ENCODE peak calls at places on chromosomes 2 and 18, in six cellular contexts. D is cardiac muscle cell, W is SJSA1, E is fibroblast of lung, L is pancreas, K is stomach. X is an unnamed sample.

GRCh38 chr2:24132543-24132942 is 9.3 kb downstream of the FAM228B start:
- DNase-seq in D (no peak), W (no peak), E (no peak), L (no peak), K (no peak), X (no peak)

GRCh38 chr2:224038049-224038829 is 847 bp downstream of the SERPINE2 start:
- DNase-seq in D (peak), W (peak), E (peak), L (peak), K (no peak), X (peak)

GRCh38 chr2:237440819-237441281 is 26.9 kb upstream of the COL6A3 start:
- DNase-seq in D (no peak), W (no peak), E (peak), L (no peak), K (no peak), X (no peak)

GRCh38 chr2:214774108-214774507 is 35.4 kb downstream of the BARD1 start:
- DNase-seq in D (no peak), W (no peak), E (peak), L (no peak), K (no peak), X (no peak)

GRCh38 chr2:24749069-24749691 is 44.0 kb downstream of the PTRHD1 start:
- DNase-seq in D (peak), W (no peak), E (no peak), L (no peak), K (no peak), X (no peak)

GRCh38 chr2:237222178-237222577 is 136.5 kb downstream of the COPS8 start:
- DNase-seq in D (no peak), W (peak), E (peak), L (no peak), K (no peak), X (no peak)

GRCh38 chr2:103785432-103785831 is 1023.6 kb downstream of the TMEM182 start:
- DNase-seq in D (no peak), W (no peak), E (no peak), L (no peak), K (no peak), X (no peak)

GRCh38 chr2:88187038-88187676 is 17.0 kb downstream of the THNSL2 start:
- DNase-seq in D (peak), W (no peak), E (peak), L (peak), K (peak), X (peak)

GRCh38 chr2:16281451-16282330 is 341.3 kb downstream of the MYCN start:
- DNase-seq in D (peak), W (no peak), E (no peak), L (peak), K (peak), X (no peak)

GRCh38 chr2:100902833-100903405 is 83.0 kb downstream of the NPAS2 start:
- DNase-seq in D (no peak), W (peak), E (peak), L (no peak), K (no peak), X (no peak)

GRCh38 chr18:63604791-63605567 is 17.8 kb downstream of the SERPINB13 start:
- DNase-seq in D (no peak), W (no peak), E (no peak), L (no peak), K (no peak), X (no peak)

GRCh38 chr2:232328038-232328435 is 50.5 kb upstream of the ALPP start:
- DNase-seq in D (no peak), W (peak), E (no peak), L (no peak), K (no peak), X (no peak)

GRCh38 chr2:144351687-144352086 is 168.2 kb downstream of the ZEB2 start:
- DNase-seq in D (no peak), W (peak), E (no peak), L (no peak), K (no peak), X (no peak)

GRCh38 chr18:47990981-47991380 is 60.5 kb upstream of the SMAD2 start:
- DNase-seq in D (no peak), W (no peak), E (no peak), L (no peak), K (no peak), X (no peak)

GRCh38 chr2:122117371-122117770 is 361.9 kb downstream of the TSN start:
- DNase-seq in D (no peak), W (no peak), E (no peak), L (no peak), K (no peak), X (no peak)

GRCh38 chr2:149169653-149170052 is 131.2 kb downstream of the LYPD6B start:
- DNase-seq in D (no peak), W (no peak), E (no peak), L (peak), K (peak), X (no peak)

GRCh38 chr2:181741756-181742155 is 61.4 kb upstream of the NEUROD1 start:
- DNase-seq in D (no peak), W (no peak), E (peak), L (no peak), K (no peak), X (no peak)

GRCh38 chr2:181680055-181680936 is at the start of gene NEUROD1:
- DNase-seq in D (no peak), W (no peak), E (peak), L (no peak), K (no peak), X (no peak)

GRCh38 chr2:21819475-21819874 is 695.7 kb downstream of the TDRD15 start:
- DNase-seq in D (no peak), W (no peak), E (peak), L (no peak), K (no peak), X (no peak)

GRCh38 chr18:70044626-70045025 is 97.0 kb upstream of the CD226 start:
- DNase-seq in D (no peak), W (peak), E (peak), L (no peak), K (no peak), X (no peak)

GRCh38 chr2:51990684-51991083 is 958.8 kb upstream of the NRXN1 start:
- DNase-seq in D (peak), W (no peak), E (no peak), L (no peak), K (no peak), X (no peak)

GRCh38 chr2:7053650-7054262 is 136.5 kb downstream of the RNF144A start:
- DNase-seq in D (no peak), W (no peak), E (no peak), L (peak), K (no peak), X (peak)

GRCh38 chr2:15154289-15154688 is 406.8 kb downstream of the NBAS start:
- DNase-seq in D (no peak), W (no peak), E (no peak), L (no peak), K (no peak), X (no peak)

GRCh38 chr18:62245699-62246098 is 58.6 kb downstream of the RELCH start:
- DNase-seq in D (no peak), W (no peak), E (no peak), L (no peak), K (no peak), X (no peak)

GRCh38 chr2:171158036-171158789 is 2.5 kb downstream of the TLK1 start:
- DNase-seq in D (no peak), W (no peak), E (no peak), L (no peak), K (no peak), X (no peak)

GRCh38 chr2:171160119-171160629 is 519 bp downstream of the TLK1 start:
- DNase-seq in D (peak), W (peak), E (peak), L (peak), K (peak), X (peak)

GRCh38 chr2:171158790-171159325 is 1.8 kb downstream of the TLK1 start:
- DNase-seq in D (no peak), W (no peak), E (no peak), L (no peak), K (no peak), X (no peak)

GRCh38 chr2:171160630-171161424 is at the start of gene TLK1:
- DNase-seq in D (peak), W (peak), E (peak), L (peak), K (peak), X (peak)

GRCh38 chr2:171159326-171160118 is 1.2 kb downstream of the TLK1 start:
- DNase-seq in D (peak), W (peak), E (peak), L (peak), K (peak), X (peak)
- H3K27ac ChIP-seq in D (peak), W (peak), E (peak), L (peak), K (peak), X (peak)

GRCh38 chr2:42858140-42859005 is 66.0 kb upstream of the HAAO start:
- DNase-seq in D (no peak), W (no peak), E (no peak), L (no peak), K (no peak), X (no peak)
- H3K27ac ChIP-seq in D (no peak), W (no peak), E (no peak), L (no peak), K (no peak), X (no peak)

GRCh38 chr2:239724194-239724849 is 300.8 kb downstream of the NDUFA10 start:
- DNase-seq in D (no peak), W (peak), E (no peak), L (no peak), K (peak), X (peak)
- H3K27ac ChIP-seq in D (no peak), W (no peak), E (no peak), L (no peak), K (no peak), X (no peak)

DNA sequence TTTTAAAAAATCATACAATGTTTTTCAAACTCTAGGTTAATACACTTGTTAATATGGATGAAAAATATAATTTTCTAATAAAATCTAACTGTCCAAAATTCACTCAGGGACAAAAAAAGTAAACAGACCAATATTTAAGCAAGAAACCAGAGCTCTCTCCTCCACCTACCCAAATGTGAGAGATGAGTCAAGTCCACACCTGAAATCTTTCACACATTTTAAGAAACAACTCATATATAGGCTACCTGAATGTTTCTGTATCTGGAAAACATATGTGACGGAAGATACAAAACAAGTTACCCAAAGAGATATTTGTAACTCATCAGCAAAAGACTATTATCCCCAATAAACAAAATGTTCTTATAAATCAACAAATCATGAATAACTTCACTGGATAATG is 20.2 kb downstream of the ZNF516 start:
- DNase-seq in D (no peak), W (no peak), E (no peak), L (no peak), K (no peak), X (no peak)
- H3K27ac ChIP-seq in D (no peak), W (peak), E (no peak), L (no peak), K (no peak), X (no peak)

GRCh38 chr18:10050956-10051355 is 137.1 kb downstream of the VAPA start:
- DNase-seq in D (no peak), W (no peak), E (peak), L (no peak), K (no peak), X (no peak)
- H3K27ac ChIP-seq in D (no peak), W (no peak), E (no peak), L (no peak), K (peak), X (peak)

GRCh38 chr2:168085801-168086361 is 161.5 kb downstream of the STK39 start:
- DNase-seq in D (no peak), W (no peak), E (no peak), L (no peak), K (no peak), X (no peak)
- H3K27ac ChIP-seq in D (no peak), W (no peak), E (no peak), L (no peak), K (no peak), X (peak)

GRCh38 chr2:70122470-70122869 is 35.2 kb downstream of the PCBP1 start:
- DNase-seq in D (no peak), W (no peak), E (no peak), L (no peak), K (no peak), X (no peak)
- H3K27ac ChIP-seq in D (peak), W (no peak), E (no peak), L (peak), K (peak), X (no peak)

GRCh38 chr18:22848618-22849017 is 84.5 kb upstream of the RBBP8 start:
- DNase-seq in D (no peak), W (no peak), E (peak), L (no peak), K (no peak), X (no peak)
- H3K27ac ChIP-seq in D (no peak), W (no peak), E (no peak), L (no peak), K (no peak), X (no peak)

GRCh38 chr2:120434909-120435308 is 89.0 kb downstream of the INHBB start:
- DNase-seq in D (no peak), W (no peak), E (no peak), L (no peak), K (no peak), X (no peak)

GRCh38 chr2:120435671-120436459 is 89.9 kb downstream of the INHBB start:
- DNase-seq in D (no peak), W (no peak), E (no peak), L (no peak), K (no peak), X (no peak)

GRCh38 chr2:120433816-120434290 is 87.9 kb downstream of the INHBB start:
- DNase-seq in D (no peak), W (no peak), E (no peak), L (no peak), K (no peak), X (no peak)

GRCh38 chr2:120432976-120433815 is 87.3 kb downstream of the INHBB start:
- DNase-seq in D (no peak), W (no peak), E (no peak), L (no peak), K (no peak), X (no peak)

DNA sequence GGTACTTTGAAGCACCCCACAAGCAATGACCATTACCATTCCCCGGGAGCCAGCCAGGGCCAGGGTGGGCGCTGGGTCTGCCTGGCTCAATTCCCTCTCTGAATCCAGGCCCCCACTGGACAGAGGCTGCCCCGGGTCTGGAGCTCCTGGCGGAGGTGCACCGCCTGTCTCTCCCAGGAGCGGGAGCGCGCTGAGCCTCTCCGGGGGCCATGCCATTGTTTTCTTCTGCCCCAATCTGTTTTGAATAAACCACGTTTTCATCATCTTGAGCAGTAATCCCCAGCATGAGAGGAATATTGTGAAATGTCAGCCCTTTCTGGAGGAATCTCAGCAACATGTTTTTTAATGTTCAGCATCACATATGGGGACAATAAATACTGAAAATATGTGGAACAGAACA is 88.6 kb downstream of the INHBB start:
- DNase-seq in D (no peak), W (no peak), E (peak), L (no peak), K (no peak), X (no peak)
- H3K27ac ChIP-seq in D (no peak), W (no peak), E (no peak), L (no peak), K (no peak), X (no peak)